ENCODE peak calls at places on chromosomes 13 and 19, in ten cellular contexts. M is transverse colon, U is K562, G is ovary, N is endothelial cell of umbilical vein, D is tibial nerve, L is Peyer's patch, V is body of pancreas, A is adrenal gland, I is heart left ventricle. S is an unnamed sample.
A peak's percentile ranks its signal among the peaks of the same experiment; 100 is the strongest.

GRCh38 chr19:40191836-40192646 is 815 bp downstream of the MAP3K10 start:
- DNase-seq in M (peak; percentile 37), U (peak; percentile 68), G (peak; percentile 59), N (peak; percentile 23), D (no peak), L (no peak), V (peak; percentile 36), A (no peak), I (peak; percentile 42), S (no peak)

GRCh38 chr13:112182831-112183543 is 116.0 kb downstream of the SOX1 start:
- DNase-seq in M (no peak), U (no peak), G (no peak), N (no peak), D (no peak), L (no peak), V (no peak), A (peak; percentile 3), I (no peak), S (no peak)

GRCh38 chr19:23521471-23521870 is 126.2 kb upstream of the ZNF91 start:
- DNase-seq in M (no peak), U (no peak), G (no peak), N (no peak), D (no peak), L (no peak), V (no peak), A (no peak), I (no peak), S (no peak)

GRCh38 chr13:103772576-103772975 is 706.4 kb upstream of the SLC10A2 start:
- DNase-seq in M (no peak), U (peak; percentile 1), G (no peak), N (no peak), D (no peak), L (no peak), V (no peak), A (no peak), I (no peak), S (no peak)

GRCh38 chr19:48724796-48725753 is 5.5 kb upstream of the MAMSTR start:
- DNase-seq in M (peak; percentile 39), U (peak; percentile 81), G (peak; percentile 71), N (peak; percentile 100), D (no peak), L (no peak), V (peak; percentile 54), A (peak; percentile 92), I (peak; percentile 86), S (no peak)

GRCh38 chr13:32284927-32285632 is 30.1 kb downstream of the ZAR1L start:
- DNase-seq in M (no peak), U (no peak), G (no peak), N (peak; percentile 98), D (no peak), L (no peak), V (peak; percentile 25), A (peak; percentile 72), I (peak; percentile 61), S (no peak)

GRCh38 chr19:46824887-46825730 is 25.5 kb downstream of the AP2S1 start:
- DNase-seq in M (peak; percentile 22), U (no peak), G (no peak), N (no peak), D (no peak), L (no peak), V (no peak), A (no peak), I (no peak), S (no peak)

GRCh38 chr13:91722267-91722884 is 324.0 kb downstream of the GPC5 start:
- DNase-seq in M (no peak), U (peak; percentile 67), G (no peak), N (peak; percentile 10), D (no peak), L (no peak), V (no peak), A (no peak), I (no peak), S (no peak)

GRCh38 chr13:75271851-75272250 is 210.1 kb downstream of the TBC1D4 start:
- DNase-seq in M (no peak), U (no peak), G (no peak), N (no peak), D (no peak), L (no peak), V (no peak), A (no peak), I (no peak), S (no peak)

GRCh38 chr13:27006519-27007161 is 165.0 kb downstream of the USP12 start:
- DNase-seq in M (peak; percentile 55), U (no peak), G (no peak), N (no peak), D (no peak), L (peak; percentile 63), V (peak; percentile 42), A (peak; percentile 55), I (no peak), S (no peak)

GRCh38 chr13:86585826-86586225 is 786.6 kb upstream of the SLITRK6 start:
- DNase-seq in M (peak; percentile 26), U (no peak), G (no peak), N (no peak), D (no peak), L (no peak), V (peak; percentile 24), A (peak; percentile 83), I (no peak), S (no peak)

GRCh38 chr13:30810261-30810701 is 74.9 kb downstream of the ALOX5AP start:
- DNase-seq in M (no peak), U (no peak), G (no peak), N (no peak), D (no peak), L (no peak), V (peak; percentile 42), A (peak; percentile 45), I (no peak), S (no peak)

GRCh38 chr19:46718934-46719551 is 2.1 kb upstream of the PRKD2 start:
- DNase-seq in M (no peak), U (no peak), G (no peak), N (no peak), D (no peak), L (no peak), V (no peak), A (no peak), I (no peak), S (no peak)

GRCh38 chr13:49908637-49909036 is 27.5 kb downstream of the SPRYD7 start:
- DNase-seq in M (no peak), U (peak; percentile 14), G (no peak), N (no peak), D (no peak), L (no peak), V (no peak), A (no peak), I (no peak), S (no peak)

GRCh38 chr19:10270180-10270615 is 722 bp upstream of the ICAM1 start:
- DNase-seq in M (peak; percentile 82), U (peak; percentile 69), G (peak; percentile 54), N (no peak), D (peak; percentile 35), L (peak; percentile 67), V (peak; percentile 40), A (peak; percentile 84), I (peak; percentile 80), S (peak; percentile 49)

GRCh38 chr19:30078381-30078910 is 136.4 kb downstream of the URI1 start:
- DNase-seq in M (peak; percentile 3), U (no peak), G (no peak), N (no peak), D (no peak), L (peak; percentile 23), V (no peak), A (no peak), I (no peak), S (no peak)

GRCh38 chr13:66483712-66484111 is 746.4 kb downstream of the PCDH9 start:
- DNase-seq in M (no peak), U (no peak), G (no peak), N (no peak), D (no peak), L (no peak), V (no peak), A (no peak), I (no peak), S (no peak)

GRCh38 chr19:8321067-8321759 is at the start of the genes NDUFA7 and RPS28:
- DNase-seq in M (peak; percentile 98), U (peak; percentile 97), G (peak; percentile 99), N (peak; percentile 97), D (peak; percentile 95), L (peak; percentile 98), V (peak; percentile 98), A (peak; percentile 99), I (peak; percentile 98), S (peak; percentile 96)
- TF ChIP-seq POLR2A in M (peak; percentile 97), U (peak; percentile 97), G (peak; percentile 98), N (peak; percentile 97), D (peak; percentile 93), L (peak; percentile 97), V (peak; percentile 90), A (peak; percentile 97), I (peak; percentile 93), S (peak; percentile 94)

DNA sequence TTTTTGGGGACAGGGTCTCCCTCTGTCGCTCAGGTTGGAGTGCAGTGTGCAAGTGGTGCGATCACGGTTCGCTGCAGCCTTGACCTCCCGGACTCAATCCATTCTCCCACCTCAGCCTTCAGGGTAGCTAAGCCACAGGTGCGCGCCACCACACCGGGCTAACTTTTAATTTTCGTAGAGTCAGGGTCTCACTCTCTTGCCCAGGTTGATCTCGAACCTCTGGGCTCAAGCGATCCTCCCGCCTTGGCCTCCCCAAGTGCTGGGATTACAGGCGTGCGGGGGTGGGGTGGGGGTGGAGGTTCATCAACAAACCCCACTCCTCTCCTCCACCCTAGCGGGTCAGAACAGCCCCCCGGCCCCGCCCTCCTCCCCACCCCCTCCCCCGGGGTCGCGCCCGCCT is 5.4 kb downstream of the NXNL1 start:
- DNase-seq in M (no peak), U (no peak), G (no peak), N (no peak), D (no peak), L (no peak), V (no peak), A (no peak), I (no peak), S (no peak)
- H3K4me3 ChIP-seq in M (no peak overlapping the region), U (no peak overlapping the region), G (no peak overlapping the region), N (no peak overlapping the region), D (no peak overlapping the region), L (no peak overlapping the region), V (no peak overlapping the region), A (no peak overlapping the region), I (no peak overlapping the region), S (no peak overlapping the region)

GRCh38 chr13:59975807-59976445 is 187.8 kb downstream of the DIAPH3 start:
- DNase-seq in M (no peak), U (no peak), G (no peak), N (no peak), D (no peak), L (no peak), V (no peak), A (no peak), I (no peak), S (no peak)

DNA sequence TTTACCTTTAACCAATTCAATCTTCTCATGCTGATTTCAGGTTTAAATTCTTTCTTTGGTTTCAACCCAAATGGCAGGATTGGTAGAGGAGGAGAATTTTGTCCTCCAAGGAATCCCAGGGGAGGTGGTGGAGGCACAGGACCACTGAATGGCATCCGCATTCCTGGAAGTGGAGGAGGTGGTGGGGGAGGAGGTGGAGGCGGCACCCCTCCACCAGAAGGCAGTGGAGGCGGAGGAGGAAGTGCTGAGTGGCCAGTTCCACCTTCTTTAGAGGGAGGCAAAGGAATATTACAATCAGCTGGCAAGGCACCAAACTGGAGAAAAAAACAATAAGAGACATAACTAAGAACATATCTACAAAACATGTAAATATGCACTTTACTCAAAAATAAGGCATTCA is 192.9 kb downstream of the DIAPH3 start:
- DNase-seq in M (no peak), U (no peak), G (no peak), N (no peak), D (no peak), L (no peak), V (no peak), A (no peak), I (no peak), S (no peak)
- H3K9me3 ChIP-seq in M (no peaks in the 10 kb centered on the region), U (no peaks in the 10 kb centered on the region), G (no peaks in the 10 kb centered on the region), N (no peaks in the 10 kb centered on the region), D (no peaks in the 10 kb centered on the region), L (no peaks in the 10 kb centered on the region), V (no peaks in the 10 kb centered on the region), A (no peaks in the 10 kb centered on the region), I (no peaks in the 10 kb centered on the region), S (no peaks in the 10 kb centered on the region)

GRCh38 chr19:1158885-1159448 is 15.1 kb downstream of the SBNO2 start:
- DNase-seq in M (no peak), U (no peak), G (no peak), N (no peak), D (no peak), L (no peak), V (no peak), A (no peak), I (no peak), S (no peak)
- TF ChIP-seq POLR2A in M (no peak), U (no peak), G (no peak), N (no peak), D (no peak), L (no peak), V (no peak), A (no peak), I (no peak), S (no peak)